ENCODE peak calls at places on chromosomes 7 and 10, in ten cellular contexts. G is WERI-Rb-1, O is heart right ventricle, Q is HFF-Myc, E is fibroblast of villous mesenchyme, Z is heart left ventricle, W is dorsolateral prefrontal cortex, H is lung, T is tibial nerve, D is HL-60. K is an unnamed sample.

GRCh38 chr7:50962962-50963374 is 180.3 kb upstream of the GRB10 start:
- DNase-seq in G (no peak), O (peak), Q (peak), E (peak), Z (peak), W (no peak), H (peak), T (no peak), D (no peak), K (no peak)

GRCh38 chr10:119401671-119402395 is 140.7 kb downstream of the RGS10 start:
- DNase-seq in G (no peak), O (peak), Q (peak), E (peak), Z (peak), W (no peak), H (peak), T (peak), D (no peak), K (no peak)

GRCh38 chr10:85105614-85106013 is 777.2 kb downstream of the CCSER2 start:
- DNase-seq in G (no peak), O (no peak), Q (no peak), E (no peak), Z (no peak), W (no peak), H (no peak), T (no peak), D (no peak), K (peak)

GRCh38 chr7:130650616-130651015 is 17.9 kb downstream of the COPG2 start:
- DNase-seq in G (no peak), O (no peak), Q (no peak), E (no peak), Z (no peak), W (no peak), H (no peak), T (no peak), D (no peak), K (no peak)

GRCh38 chr10:90167174-90168064 is 466.0 kb downstream of the KIF20B start:
- DNase-seq in G (no peak), O (no peak), Q (no peak), E (peak), Z (no peak), W (no peak), H (no peak), T (no peak), D (no peak), K (no peak)

GRCh38 chr10:93061594-93062498 is 1.2 kb downstream of the CYP26C1 start:
- DNase-seq in G (no peak), O (no peak), Q (no peak), E (no peak), Z (no peak), W (no peak), H (no peak), T (no peak), D (no peak), K (no peak)

GRCh38 chr7:70238171-70238575 is 639.9 kb downstream of the AUTS2 start:
- DNase-seq in G (peak), O (no peak), Q (no peak), E (no peak), Z (no peak), W (no peak), H (no peak), T (no peak), D (no peak), K (no peak)

GRCh38 chr7:1713502-1714484 is 43.7 kb downstream of the ELFN1 start:
- DNase-seq in G (peak), O (peak), Q (no peak), E (no peak), Z (peak), W (no peak), H (no peak), T (no peak), D (no peak), K (no peak)

GRCh38 chr7:35716038-35716803 is 21.3 kb upstream of the HERPUD2 start:
- DNase-seq in G (no peak), O (peak), Q (no peak), E (peak), Z (no peak), W (peak), H (no peak), T (no peak), D (no peak), K (no peak)

GRCh38 chr7:135499818-135500217 is 10.1 kb downstream of the CNOT4 start:
- DNase-seq in G (no peak), O (no peak), Q (no peak), E (peak), Z (no peak), W (no peak), H (no peak), T (no peak), D (no peak), K (no peak)

GRCh38 chr7:135501402-135501801 is 8.5 kb downstream of the CNOT4 start:
- DNase-seq in G (no peak), O (no peak), Q (no peak), E (no peak), Z (no peak), W (no peak), H (no peak), T (no peak), D (no peak), K (no peak)
- TF ChIP-seq CTCF in G (no peak), O (no peak), Q (no peak), E (no peak), Z (no peak), W (no peak), H (no peak), T (no peak), D (no peak), K (peak)

DNA sequence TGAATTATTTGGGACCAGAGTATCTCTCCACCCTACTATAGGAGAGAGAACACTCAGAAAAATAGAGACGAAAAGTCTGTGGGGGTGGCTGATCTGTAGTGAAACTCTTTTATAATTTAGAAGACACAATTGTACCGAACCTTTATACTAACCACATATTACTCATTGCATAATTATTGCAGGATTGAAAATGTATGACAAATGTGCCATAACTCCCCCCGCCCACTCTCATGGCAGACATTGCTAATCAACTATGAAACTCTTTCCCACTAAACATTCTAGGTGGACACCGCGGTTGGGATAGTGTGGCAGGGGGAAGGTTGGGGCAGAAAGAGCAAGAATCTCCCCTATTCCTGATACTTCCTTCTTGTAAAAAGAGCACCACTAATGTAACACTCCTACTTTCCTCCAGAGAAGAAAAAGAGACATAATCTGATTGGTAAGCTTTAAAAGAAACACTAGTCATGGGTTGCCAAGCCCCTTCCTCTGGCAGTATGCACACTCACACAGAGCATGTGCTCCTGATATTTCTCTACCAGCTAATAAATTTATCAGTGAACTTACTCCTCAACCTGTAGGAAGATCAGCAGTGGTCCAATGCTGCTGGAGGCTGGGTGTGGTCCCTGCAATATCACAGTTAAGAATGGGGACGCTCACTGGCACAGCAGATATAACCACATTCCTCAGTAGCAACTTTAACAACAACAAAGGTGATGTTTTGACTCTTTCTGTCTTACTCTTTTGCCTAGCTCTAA is 18.7 kb upstream of the ARID5B start:
- DNase-seq in G (no peak), O (no peak), Q (no peak), E (no peak), Z (no peak), W (no peak), H (no peak), T (no peak), D (no peak), K (no peak)
- H3K4me3 ChIP-seq in G (no peak), O (no peak), Q (no peak), E (no peak), Z (no peak), W (no peak), H (no peak), T (no peak), D (no peak), K (no peak)

DNA sequence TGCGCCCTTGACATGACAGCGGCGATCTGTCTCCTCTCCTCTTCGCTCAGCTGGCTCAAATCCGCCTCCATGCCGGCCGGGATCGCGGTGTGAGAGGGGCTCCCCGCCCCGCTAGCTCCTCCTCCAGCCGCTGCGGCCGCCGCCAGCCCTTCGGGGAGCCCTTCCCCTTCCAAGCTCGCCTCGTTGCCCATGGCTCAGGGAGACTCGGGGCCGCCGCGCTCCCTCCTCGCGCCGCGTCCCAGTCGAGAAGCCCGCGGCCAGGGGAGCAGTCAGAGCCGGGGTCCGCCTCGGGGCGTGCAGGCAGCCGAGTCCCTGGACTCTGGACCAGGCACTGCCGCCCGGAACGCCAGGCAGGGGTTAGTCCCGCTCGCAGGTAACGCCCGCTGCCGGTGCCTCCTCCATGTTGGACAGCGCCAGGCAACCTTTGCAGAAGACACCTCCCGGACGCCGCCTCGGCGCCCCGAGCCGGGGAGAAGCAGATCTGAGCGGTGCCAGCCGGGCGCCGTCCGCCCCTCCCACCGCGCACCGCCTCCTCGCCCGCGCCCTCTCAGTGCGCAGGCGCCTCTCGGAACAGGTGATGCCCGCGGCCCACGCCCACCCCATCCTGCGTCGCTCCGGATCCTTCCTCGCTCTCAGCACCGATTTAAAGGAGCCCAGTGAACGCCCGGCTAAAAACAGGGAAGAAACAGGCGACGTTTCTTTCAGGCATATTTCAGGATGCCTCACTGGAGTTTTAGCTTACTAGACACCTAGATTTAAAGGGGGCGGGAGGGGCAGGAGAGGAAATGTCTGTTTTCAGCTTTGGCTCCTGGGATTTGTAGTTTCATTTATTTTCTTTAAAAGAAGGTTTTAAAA is at the start of gene PCLO:
- DNase-seq in G (peak), O (peak), Q (no peak), E (peak), Z (peak), W (peak), H (peak), T (no peak), D (peak), K (peak)
- TF ChIP-seq CTCF in G (no peak), O (no peak), Q (no peak), E (no peak), Z (no peak), W (no peak), H (no peak), T (no peak), D (no peak), K (no peak)

GRCh38 chr7:100803398-100804161 is 23.7 kb downstream of the EPHB4 start:
- DNase-seq in G (peak), O (peak), Q (peak), E (peak), Z (peak), W (peak), H (peak), T (peak), D (peak), K (no peak)
- H3K4me3 ChIP-seq in G (peak), O (no peak), Q (peak), E (peak), Z (no peak), W (peak), H (no peak), T (peak), D (peak), K (no peak)

DNA sequence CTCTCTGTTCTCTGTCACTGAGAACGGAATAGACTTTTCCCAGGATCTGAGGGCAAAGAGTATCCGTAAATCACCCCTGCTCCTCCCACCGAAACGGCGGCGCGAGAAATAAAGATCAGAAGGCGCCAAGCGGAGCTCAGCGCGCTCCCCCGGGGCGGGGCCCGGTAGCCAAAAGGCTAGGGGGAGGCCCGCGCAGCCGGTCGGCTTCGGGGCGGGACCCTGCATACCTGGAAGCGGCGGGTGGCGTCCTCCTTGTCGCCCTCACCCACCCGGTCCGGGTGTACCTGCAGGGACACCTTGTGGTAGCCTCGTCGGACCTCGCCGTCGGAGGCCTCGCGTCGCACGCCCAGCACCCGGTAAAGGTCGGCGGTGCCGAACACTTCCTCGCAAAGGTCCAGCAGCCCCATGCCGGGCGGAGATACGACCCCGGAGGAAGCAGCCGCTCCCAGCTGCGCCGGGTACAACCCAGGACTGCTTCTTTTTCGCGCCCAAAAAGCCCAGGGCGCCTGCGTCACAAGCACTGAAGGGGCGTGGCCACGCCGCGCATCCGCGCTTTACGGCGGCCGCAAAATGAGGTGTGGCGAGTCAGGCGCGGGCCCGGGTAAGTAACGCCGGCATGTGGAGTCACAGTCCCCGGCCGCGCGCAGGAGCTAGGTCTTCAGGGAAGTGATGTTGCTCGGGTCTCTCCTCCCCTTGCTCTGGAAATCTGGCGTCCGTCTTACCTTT is at the start of gene DNAJC9:
- DNase-seq in G (peak), O (peak), Q (peak), E (peak), Z (peak), W (peak), H (peak), T (peak), D (peak), K (no peak)
- TF ChIP-seq CTCF in G (peak), O (no peak), Q (no peak), E (no peak), Z (no peak), W (no peak), H (no peak), T (no peak), D (no peak), K (no peak)

GRCh38 chr10:78042058-78042751 is 8.5 kb downstream of the RPS24 start:
- DNase-seq in G (no peak), O (no peak), Q (no peak), E (no peak), Z (no peak), W (no peak), H (no peak), T (no peak), D (no peak), K (no peak)
- H3K4me3 ChIP-seq in G (no peak), O (no peak), Q (no peak), E (no peak), Z (no peak), W (no peak), H (no peak), T (no peak), D (no peak), K (no peak)